ENCODE peak calls at places on chromosomes 4 and X, in four cellular contexts. E is IMR-90, G is H9, C is H1. T is an unnamed sample.
A peak's percentile ranks its signal among the peaks of the same experiment; 100 is the strongest.

GRCh38 chr4:67721317-67721769 is 20.4 kb upstream of the UBA6 start:
- DNase-seq in E (no peak), G (no peak), C (no peak), T (no peak)

GRCh38 chr4:57040510-57040909 is 61.8 kb downstream of the POLR2B start:
- DNase-seq in E (no peak), G (no peak), C (no peak), T (no peak)

GRCh38 chrX:111928457-111928856 is 52.5 kb downstream of the TRPC5OS start:
- DNase-seq in E (no peak), G (no peak), C (no peak), T (no peak)

GRCh38 chr4:73885570-73886230 is 16.5 kb downstream of the CXCL1 start:
- DNase-seq in E (no peak), G (no peak), C (no peak), T (no peak)

GRCh38 chr4:72448231-72448630 is 120.8 kb downstream of the ADAMTS3 start:
- DNase-seq in E (no peak), G (no peak), C (no peak), T (no peak)

GRCh38 chr4:13178621-13179020 is 305.5 kb downstream of the RAB28 start:
- DNase-seq in E (no peak), G (no peak), C (no peak), T (no peak)

GRCh38 chrX:20173856-20174255 is 32.2 kb upstream of the EIF1AX start:
- DNase-seq in E (no peak), G (no peak), C (no peak), T (no peak)

GRCh38 chrX:101348452-101349222 is at the start of gene TIMM8A:
- DNase-seq in E (peak; percentile 60), G (peak; percentile 77), C (peak; percentile 72), T (peak; percentile 70)

GRCh38 chr4:98245226-98245625 is 16.0 kb upstream of the RAP1GDS1 start:
- DNase-seq in E (no peak), G (no peak), C (no peak), T (no peak)

GRCh38 chrX:153934473-153935325 is at the start of gene NAA10:
- DNase-seq in E (peak; percentile 63), G (peak; percentile 69), C (peak; percentile 63), T (peak; percentile 73)

GRCh38 chr4:2927016-2927695 is 36.0 kb downstream of the NOP14 start:
- DNase-seq in E (no peak), G (no peak), C (no peak), T (no peak)

GRCh38 chr4:7910721-7911015 is 29.0 kb downstream of the AFAP1 start:
- DNase-seq in E (no peak), G (no peak), C (no peak), T (no peak)

GRCh38 chrX:132433551-132433950 is 55.3 kb downstream of the MBNL3 start:
- DNase-seq in E (no peak), G (no peak), C (no peak), T (no peak)

GRCh38 chrX:115400960-115401359 is 111.4 kb downstream of the LUZP4 start:
- DNase-seq in E (no peak), G (peak; percentile 33), C (peak; percentile 45), T (peak; percentile 43)

DNA sequence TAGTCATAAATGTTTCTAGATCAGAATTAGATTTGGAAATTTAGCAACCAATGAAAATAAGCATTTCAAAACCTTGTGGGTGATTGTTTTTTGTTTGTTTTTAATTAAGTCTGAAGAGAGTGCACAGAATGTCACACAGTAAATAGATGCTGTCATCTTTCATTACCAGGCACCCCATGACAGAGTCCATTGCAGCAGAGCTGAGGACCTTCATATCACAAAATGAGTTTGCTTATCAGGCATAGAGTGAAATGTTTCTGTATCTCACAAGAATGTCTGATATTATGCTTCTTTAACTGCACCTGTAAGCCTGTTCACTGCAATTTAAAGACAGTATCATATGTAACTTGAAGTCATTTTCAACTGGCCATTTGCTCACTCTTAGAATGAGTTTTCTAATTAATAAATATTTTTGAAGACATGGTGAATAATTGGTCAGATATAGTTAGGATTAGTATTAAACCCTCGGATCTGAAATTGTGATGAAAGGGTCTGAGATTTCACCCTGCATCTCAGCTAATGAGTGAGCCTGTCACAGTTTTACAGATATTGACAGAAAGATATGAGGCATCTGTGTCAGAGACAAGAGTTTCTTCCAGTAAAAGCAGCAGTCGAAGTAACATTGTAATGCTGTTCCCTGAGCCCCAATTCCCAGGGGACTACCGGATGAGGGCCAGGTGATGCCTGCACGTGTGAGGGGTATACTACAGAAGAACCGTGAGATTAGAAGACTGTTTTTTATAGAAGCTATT is 416.4 kb downstream of the CCSER1 start:
- DNase-seq in E (no peak), G (no peak), C (no peak), T (no peak)
- H4K5ac ChIP-seq in E (no peak overlapping the region), G (no peak overlapping the region), C (no peak overlapping the region), T (no peak overlapping the region)

GRCh38 chrX:21734175-21734574 is 23.7 kb downstream of the SMPX start:
- DNase-seq in E (no peak), G (no peak), C (no peak), T (peak; percentile 73)
- H2BK5ac ChIP-seq in E (no peak overlapping the region), G (no peak overlapping the region), C (no peak overlapping the region), T (no peak overlapping the region)

GRCh38 chr4:168385142-168385490 is 66.6 kb upstream of the DDX60 start:
- DNase-seq in E (no peak), G (no peak), C (no peak), T (no peak)
- H4K5ac ChIP-seq in E (no peak overlapping the region), G (no peak overlapping the region), C (no peak overlapping the region), T (no peak overlapping the region)

GRCh38 chr4:185238261-185238681 is 28.9 kb downstream of the SNX25 start:
- DNase-seq in E (peak; percentile 84), G (no peak), C (no peak), T (no peak)

GRCh38 chr4:185238750-185239149 is 29.4 kb downstream of the SNX25 start:
- DNase-seq in E (peak; percentile 21), G (no peak), C (no peak), T (no peak)

GRCh38 chr4:185237185-185237584 is 27.8 kb downstream of the SNX25 start:
- DNase-seq in E (no peak), G (no peak), C (no peak), T (no peak)

GRCh38 chr4:185235480-185236154 is 26.2 kb downstream of the SNX25 start:
- DNase-seq in E (peak; percentile 38), G (no peak), C (no peak), T (peak; percentile 97)

GRCh38 chr4:185236155-185236503 is 26.7 kb downstream of the SNX25 start:
- DNase-seq in E (no peak), G (no peak), C (no peak), T (no peak)
- H2BK5ac ChIP-seq in E (no peak overlapping the region), G (no peak overlapping the region), C (no peak overlapping the region), T (no peak overlapping the region)

DNA sequence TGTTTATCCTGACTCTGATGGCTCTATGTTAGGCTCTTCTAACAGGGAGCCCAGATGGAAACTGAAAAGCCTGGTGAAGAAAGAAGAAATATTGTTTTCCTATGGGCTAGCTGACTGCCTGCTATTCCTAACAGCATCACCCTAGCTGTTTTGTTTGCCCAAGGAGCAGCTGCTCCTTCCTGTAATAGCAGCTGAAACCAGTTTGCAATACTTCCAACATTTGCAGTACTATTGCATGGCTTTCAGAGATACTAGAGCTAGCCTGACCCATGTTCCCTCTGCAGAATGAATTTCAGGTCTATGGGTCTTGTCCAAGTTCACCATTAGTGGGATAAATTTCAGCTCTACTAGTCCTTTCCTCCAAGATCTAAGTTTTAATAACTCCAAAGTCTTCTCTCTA is 495.2 kb downstream of the INPP4B start:
- DNase-seq in E (peak; percentile 50), G (no peak), C (no peak), T (no peak)
- H4K5ac ChIP-seq in E (peak overlapping the region; percentile 37), G (no peak overlapping the region), C (no peak overlapping the region), T (no peak overlapping the region)

GRCh38 chr4:138775890-138776289 is 239.7 kb upstream of the NOCT start:
- DNase-seq in E (no peak), G (no peak), C (no peak), T (peak; percentile 18)
- H2BK5ac ChIP-seq in E (no peak overlapping the region), G (no peak overlapping the region), C (no peak overlapping the region), T (no peak overlapping the region)

T was measured in mesendoderm.